ENCODE peak calls at places on chromosomes 16 and 17, in five cellular contexts. G is heart left ventricle, T is SK-N-SH, U is progenitor cell of endocrine pancreas, E is kidney. C is an unnamed sample.

GRCh38 chr17:79183221-79184158 is 108.9 kb downstream of the ENGASE start:
- DNase-seq in G (no peak), E (peak), T (peak), U (peak), C (no peak)

GRCh38 chr17:77772461-77772897 is 186.0 kb upstream of the TNRC6C start:
- DNase-seq in E (peak), T (peak), G (peak), U (peak), C (no peak)

GRCh38 chr17:60792250-60792898 is 114.7 kb downstream of the BCAS3 start:
- DNase-seq in U (no peak), T (no peak), E (no peak), G (no peak), C (no peak)

GRCh38 chr16:89581861-89582563 is 6.5 kb downstream of the CPNE7 start:
- DNase-seq in E (peak), T (no peak), G (no peak), U (no peak), C (peak)

GRCh38 chr16:64687089-64687488 is 434.8 kb downstream of the CDH11 start:
- DNase-seq in G (no peak), E (no peak), T (no peak), U (no peak), C (no peak)

GRCh38 chr16:68778551-68779231 is 41.6 kb downstream of the CDH1 start:
- DNase-seq in G (no peak), U (no peak), E (no peak), T (no peak), C (no peak)

GRCh38 chr16:56161658-56162057 is 29.6 kb upstream of the GNAO1 start:
- DNase-seq in T (no peak), G (no peak), E (no peak), U (no peak), C (no peak)

GRCh38 chr17:59423137-59423703 is 91.8 kb downstream of the YPEL2 start:
- DNase-seq in E (no peak), T (no peak), U (no peak), G (peak), C (peak)

GRCh38 chr17:42130310-42130936 is 7.8 kb downstream of the HSPB9 start:
- DNase-seq in E (no peak), G (no peak), U (no peak), T (no peak), C (no peak)

GRCh38 chr17:36978810-36979584 is 30.2 kb downstream of the AATF start:
- DNase-seq in T (no peak), E (no peak), G (no peak), U (no peak), C (no peak)

GRCh38 chr16:50316102-50316847 is 49.9 kb downstream of the ADCY7 start:
- DNase-seq in E (no peak), T (no peak), U (no peak), G (no peak), C (no peak)

GRCh38 chr17:74024871-74025531 is 178.5 kb upstream of the RPL38 start:
- DNase-seq in T (no peak), E (no peak), U (no peak), G (no peak), C (no peak)

GRCh38 chr17:42774066-42774750 is 959 bp downstream of the VPS25 start:
- DNase-seq in U (no peak), G (no peak), T (no peak), E (no peak), C (peak)

GRCh38 chr17:1630662-1631061 is 2.0 kb upstream of the SLC43A2 start:
- DNase-seq in U (no peak), T (no peak), E (no peak), G (no peak), C (no peak)

GRCh38 chr16:55273959-55274358 is 50.0 kb upstream of the IRX6 start:
- DNase-seq in T (no peak), G (no peak), U (no peak), E (no peak), C (no peak)

GRCh38 chr17:44768505-44769142 is 9.8 kb downstream of the ADAM11 start:
- DNase-seq in T (no peak), E (no peak), U (no peak), G (no peak), C (no peak)

GRCh38 chr16:46857261-46857962 is 26.4 kb upstream of the C16orf87 start:
- DNase-seq in U (no peak), T (peak), E (no peak), G (no peak), C (peak)

GRCh38 chr16:2507679-2508064 is 6.1 kb upstream of the ATP6V0C start:
- DNase-seq in T (no peak), G (peak), E (peak), U (no peak), C (no peak)

GRCh38 chr17:76241205-76241539 is 879 bp upstream of the RNF157 start:
- DNase-seq in G (peak), T (no peak), E (peak), U (no peak), C (no peak)

GRCh38 chr17:3635474-3636153 is 436 bp downstream of the SHPK start:
- DNase-seq in E (no peak), U (no peak), T (peak), G (no peak), C (no peak)

GRCh38 chr16:56833243-56833970 is 31.6 kb upstream of the SLC12A3 start:
- DNase-seq in E (no peak), U (no peak), T (no peak), G (no peak), C (no peak)

GRCh38 chr16:4322121-4323035 is 6.5 kb downstream of the GLIS2 start:
- DNase-seq in U (no peak), T (peak), E (peak), G (no peak), C (no peak)

GRCh38 chr17:80453126-80453979 is 23.1 kb downstream of the NPTX1 start:
- DNase-seq in U (no peak), G (no peak), T (peak), E (no peak), C (no peak)

GRCh38 chr16:56247018-56247417 is 55.7 kb downstream of the GNAO1 start:
- DNase-seq in T (no peak), G (no peak), U (no peak), E (no peak), C (no peak)

GRCh38 chr16:85586360-85587145 is 26.6 kb upstream of the GSE1 start:
- DNase-seq in G (no peak), E (no peak), U (no peak), T (peak), C (no peak)

GRCh38 chr16:2278956-2279800 is 11.3 kb upstream of the RNPS1 start:
- DNase-seq in E (no peak), T (no peak), U (no peak), G (no peak), C (no peak)

GRCh38 chr16:83136924-83137323 is 510.2 kb downstream of the CDH13 start:
- DNase-seq in U (no peak), E (no peak), G (no peak), T (no peak), C (no peak)

GRCh38 chr17:81170727-81171494 is 4.9 kb upstream of the AATK start:
- DNase-seq in G (no peak), U (no peak), E (peak), T (no peak), C (no peak)

GRCh38 chr17:68101992-68102758 is 66.6 kb downstream of the KPNA2 start:
- DNase-seq in E (peak), U (no peak), T (peak), G (no peak), C (no peak)

GRCh38 chr17:74163271-74163821 is 40.1 kb upstream of the RPL38 start:
- DNase-seq in E (no peak), G (no peak), U (no peak), T (no peak), C (no peak)

GRCh38 chr17:47605006-47605405 is 44.7 kb upstream of the KPNB1 start:
- DNase-seq in T (no peak), U (no peak), E (no peak), G (no peak), C (peak)

GRCh38 chr17:19316756-19317358 is 45.7 kb downstream of the B9D1 start:
- DNase-seq in E (no peak), U (no peak), G (no peak), T (no peak), C (no peak)

GRCh38 chr17:19315104-19315503 is 47.4 kb downstream of the B9D1 start:
- DNase-seq in U (no peak), E (no peak), T (no peak), G (no peak), C (no peak)

GRCh38 chr17:19318611-19319010 is 43.9 kb downstream of the B9D1 start:
- DNase-seq in T (no peak), G (no peak), U (no peak), E (no peak), C (no peak)

GRCh38 chr17:19319771-19320505 is 42.6 kb downstream of the B9D1 start:
- DNase-seq in T (no peak), E (no peak), G (no peak), U (no peak), C (no peak)

DNA sequence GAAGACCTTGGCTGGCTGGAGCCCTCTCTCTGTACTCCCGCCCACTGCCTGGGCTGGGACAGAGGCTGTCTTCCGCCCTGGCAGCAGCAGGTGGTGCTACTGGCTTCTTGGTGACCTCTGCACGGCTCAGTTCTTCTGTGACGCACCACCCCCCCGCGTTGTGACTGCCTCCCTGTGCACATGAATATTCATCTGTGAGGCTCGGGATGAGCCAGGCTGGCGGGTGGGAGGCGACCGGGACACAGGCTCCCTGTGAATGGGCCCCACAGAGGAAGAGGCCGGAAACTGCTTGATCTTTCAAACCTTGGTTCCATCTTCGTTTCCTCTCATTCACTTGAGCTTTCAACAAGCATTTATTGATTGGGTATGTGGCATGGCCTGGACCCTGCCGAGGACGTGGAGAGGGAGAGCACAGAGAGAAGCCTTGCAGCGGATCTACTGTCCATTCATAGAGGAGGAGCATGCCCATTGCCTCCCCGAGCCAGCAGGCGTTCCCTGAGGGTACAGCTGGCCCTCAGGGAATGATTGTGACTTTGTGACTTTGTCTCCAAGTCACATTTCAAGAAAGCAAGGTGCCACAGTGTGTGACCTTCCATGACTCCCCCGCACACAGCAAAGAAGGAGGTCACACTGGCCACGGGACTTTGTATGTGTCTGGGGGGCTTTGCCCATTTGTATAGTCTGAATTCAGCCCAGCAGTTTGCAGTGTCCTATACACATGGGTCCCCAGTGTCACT is 45.0 kb downstream of the B9D1 start:
- DNase-seq in E (peak), G (peak), U (peak), T (no peak), C (no peak)
- TF ChIP-seq CTCF in E (peak), G (peak), U (peak), T (no peak), C (peak)

GRCh38 chr16:12260647-12261262 is 284.2 kb downstream of the SNX29 start:
- DNase-seq in T (no peak), G (peak), E (no peak), U (no peak), C (no peak)
- TF ChIP-seq CTCF in T (no peak), G (no peak), E (no peak), U (no peak), C (no peak)

GRCh38 chr16:73248316-73248715 is 200.4 kb upstream of the ZFHX3 start:
- DNase-seq in T (no peak), E (no peak), U (no peak), G (no peak), C (no peak)

GRCh38 chr16:73251608-73252007 is 203.7 kb upstream of the ZFHX3 start:
- DNase-seq in T (no peak), E (no peak), G (no peak), U (no peak), C (no peak)

GRCh38 chr16:73254983-73255382 is 207.1 kb upstream of the ZFHX3 start:
- DNase-seq in E (no peak), G (no peak), T (no peak), U (no peak), C (no peak)

DNA sequence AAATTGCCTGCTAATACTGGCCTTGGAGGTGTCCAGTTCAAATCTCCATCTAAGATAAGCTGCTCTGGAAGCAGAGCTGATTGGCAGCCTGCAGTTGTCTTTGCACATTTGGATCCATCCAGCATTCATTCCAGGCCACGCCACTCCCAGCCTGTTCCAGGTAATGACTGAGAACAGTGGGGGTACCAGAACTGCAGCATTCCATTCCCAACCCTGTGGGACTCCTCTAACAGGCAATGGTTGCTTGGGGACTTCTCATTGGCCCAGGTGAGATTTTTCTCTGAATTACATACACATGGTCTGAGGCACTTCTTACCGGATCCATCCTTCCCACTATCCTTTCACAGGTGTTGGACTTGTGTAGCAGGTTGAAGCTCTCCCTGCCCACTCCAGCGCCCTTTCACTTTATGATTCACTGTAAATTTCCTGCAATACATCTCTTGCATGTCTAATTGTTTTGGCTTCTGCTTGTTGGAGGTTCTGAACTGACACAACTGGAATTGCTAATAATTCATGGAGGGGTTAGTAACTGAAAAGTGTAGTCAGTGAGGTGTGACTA is 206.1 kb upstream of the ZFHX3 start:
- DNase-seq in T (no peak), E (no peak), U (no peak), G (no peak), C (no peak)
- TF ChIP-seq CTCF in T (no peak), E (no peak), U (no peak), G (no peak), C (no peak)

GRCh38 chr17:12928736-12929135 is 89.1 kb downstream of the ELAC2 start:
- DNase-seq in G (no peak), U (no peak), E (no peak), T (no peak), C (no peak)
- TF ChIP-seq CTCF in G (no peak), U (peak), E (peak), T (no peak), C (peak)